ENCODE peak calls at places on chromosomes 11 and 22, in seven cellular contexts. One of them, this sample, is unnamed.

GRCh38 chr11:126547691-126548090 is 192.2 kb downstream of the ST3GAL4 start:
- DNase-seq in psoas muscle: no peak
- DNase-seq in hepatocyte: no peak
- DNase-seq in CD4-positive, alpha-beta T cell: no peak
- DNase-seq in MM.1S: no peak
- DNase-seq in Panc1: no peak
- DNase-seq in cardiac muscle cell: no peak
- DNase-seq in this sample: no peak

GRCh38 chr11:119789766-119790407 is 60.9 kb upstream of the NECTIN1 start:
- DNase-seq in psoas muscle: no peak
- DNase-seq in hepatocyte: no peak
- DNase-seq in CD4-positive, alpha-beta T cell: no peak
- DNase-seq in MM.1S: no peak
- DNase-seq in Panc1: no peak
- DNase-seq in cardiac muscle cell: no peak
- DNase-seq in this sample: no peak

GRCh38 chr11:29317669-29318068 is 699.2 kb downstream of the KCNA4 start:
- DNase-seq in psoas muscle: no peak
- DNase-seq in hepatocyte: no peak
- DNase-seq in CD4-positive, alpha-beta T cell: no peak
- DNase-seq in MM.1S: no peak
- DNase-seq in Panc1: no peak
- DNase-seq in cardiac muscle cell: no peak
- DNase-seq in this sample: no peak

GRCh38 chr11:44755553-44756505 is 29.1 kb downstream of the TSPAN18 start:
- DNase-seq in psoas muscle: no peak
- DNase-seq in hepatocyte: peak
- DNase-seq in CD4-positive, alpha-beta T cell: no peak
- DNase-seq in MM.1S: no peak
- DNase-seq in Panc1: no peak
- DNase-seq in cardiac muscle cell: no peak
- DNase-seq in this sample: no peak

GRCh38 chr22:30205281-30206115 is 41.1 kb downstream of the LIF start:
- DNase-seq in psoas muscle: peak
- DNase-seq in hepatocyte: peak
- DNase-seq in CD4-positive, alpha-beta T cell: no peak
- DNase-seq in MM.1S: no peak
- DNase-seq in Panc1: peak
- DNase-seq in cardiac muscle cell: no peak
- DNase-seq in this sample: peak

GRCh38 chr22:26134654-26135330 is 34.5 kb upstream of the SEZ6L start:
- DNase-seq in psoas muscle: no peak
- DNase-seq in hepatocyte: peak
- DNase-seq in CD4-positive, alpha-beta T cell: no peak
- DNase-seq in MM.1S: peak
- DNase-seq in Panc1: no peak
- DNase-seq in cardiac muscle cell: no peak
- DNase-seq in this sample: no peak

GRCh38 chr11:35056391-35057093 is 82.4 kb upstream of the CD44 start:
- DNase-seq in psoas muscle: no peak
- DNase-seq in hepatocyte: no peak
- DNase-seq in CD4-positive, alpha-beta T cell: no peak
- DNase-seq in MM.1S: no peak
- DNase-seq in Panc1: no peak
- DNase-seq in cardiac muscle cell: no peak
- DNase-seq in this sample: no peak

GRCh38 chr11:86606849-86607481 is 65.5 kb downstream of the ME3 start:
- DNase-seq in psoas muscle: no peak
- DNase-seq in hepatocyte: no peak
- DNase-seq in CD4-positive, alpha-beta T cell: no peak
- DNase-seq in MM.1S: no peak
- DNase-seq in Panc1: no peak
- DNase-seq in cardiac muscle cell: no peak
- DNase-seq in this sample: no peak

GRCh38 chr11:107691003-107691402 is 20.9 kb downstream of the SLN start:
- DNase-seq in psoas muscle: no peak
- DNase-seq in hepatocyte: no peak
- DNase-seq in CD4-positive, alpha-beta T cell: no peak
- DNase-seq in MM.1S: no peak
- DNase-seq in Panc1: no peak
- DNase-seq in cardiac muscle cell: no peak
- DNase-seq in this sample: no peak

GRCh38 chr11:73259406-73260126 is 12.6 kb upstream of the P2RY6 start:
- DNase-seq in psoas muscle: no peak
- DNase-seq in hepatocyte: no peak
- DNase-seq in CD4-positive, alpha-beta T cell: no peak
- DNase-seq in MM.1S: no peak
- DNase-seq in Panc1: no peak
- DNase-seq in cardiac muscle cell: no peak
- DNase-seq in this sample: no peak

GRCh38 chr11:59291228-59291627 is 67.5 kb upstream of the OR5AN1 start:
- DNase-seq in psoas muscle: no peak
- DNase-seq in hepatocyte: no peak
- DNase-seq in CD4-positive, alpha-beta T cell: no peak
- DNase-seq in MM.1S: no peak
- DNase-seq in Panc1: no peak
- DNase-seq in cardiac muscle cell: no peak
- DNase-seq in this sample: no peak

GRCh38 chr11:102452461-102453285 is at the start of gene TMEM123:
- DNase-seq in psoas muscle: peak
- DNase-seq in hepatocyte: peak
- DNase-seq in CD4-positive, alpha-beta T cell: peak
- DNase-seq in MM.1S: peak
- DNase-seq in Panc1: no peak
- DNase-seq in cardiac muscle cell: peak
- DNase-seq in this sample: peak

GRCh38 chr11:101759771-101760450 is 154.9 kb upstream of the CEP126 start:
- DNase-seq in psoas muscle: no peak
- DNase-seq in hepatocyte: no peak
- DNase-seq in CD4-positive, alpha-beta T cell: no peak
- DNase-seq in MM.1S: no peak
- DNase-seq in Panc1: no peak
- DNase-seq in cardiac muscle cell: peak
- DNase-seq in this sample: no peak

GRCh38 chr22:19800761-19801244 is 40.2 kb downstream of the TBX1 start:
- DNase-seq in psoas muscle: no peak
- DNase-seq in hepatocyte: no peak
- DNase-seq in CD4-positive, alpha-beta T cell: no peak
- DNase-seq in MM.1S: no peak
- DNase-seq in Panc1: no peak
- DNase-seq in cardiac muscle cell: peak
- DNase-seq in this sample: no peak

GRCh38 chr11:110785398-110785797 is 73.2 kb upstream of the ARHGAP20 start:
- DNase-seq in psoas muscle: no peak
- DNase-seq in hepatocyte: no peak
- DNase-seq in CD4-positive, alpha-beta T cell: no peak
- DNase-seq in MM.1S: no peak
- DNase-seq in Panc1: no peak
- DNase-seq in cardiac muscle cell: no peak
- DNase-seq in this sample: no peak

GRCh38 chr11:129372609-129373488 is 2.8 kb upstream of the BARX2 start:
- DNase-seq in psoas muscle: peak
- DNase-seq in hepatocyte: no peak
- DNase-seq in CD4-positive, alpha-beta T cell: no peak
- DNase-seq in MM.1S: no peak
- DNase-seq in Panc1: no peak
- DNase-seq in cardiac muscle cell: peak
- DNase-seq in this sample: no peak

GRCh38 chr11:114158886-114159285 is 99.4 kb downstream of the ZBTB16 start:
- DNase-seq in psoas muscle: peak
- DNase-seq in hepatocyte: no peak
- DNase-seq in CD4-positive, alpha-beta T cell: no peak
- DNase-seq in MM.1S: no peak
- DNase-seq in Panc1: no peak
- DNase-seq in cardiac muscle cell: no peak
- DNase-seq in this sample: no peak

GRCh38 chr11:68974421-68975194 is 6.2 kb downstream of the MRGPRD start:
- DNase-seq in psoas muscle: no peak
- DNase-seq in hepatocyte: peak
- DNase-seq in CD4-positive, alpha-beta T cell: no peak
- DNase-seq in MM.1S: peak
- DNase-seq in Panc1: no peak
- DNase-seq in cardiac muscle cell: no peak
- DNase-seq in this sample: no peak

GRCh38 chr22:19174106-19175025 is 4.2 kb downstream of the SLC25A1 start:
- DNase-seq in psoas muscle: peak
- DNase-seq in hepatocyte: peak
- DNase-seq in CD4-positive, alpha-beta T cell: no peak
- DNase-seq in MM.1S: no peak
- DNase-seq in Panc1: no peak
- DNase-seq in cardiac muscle cell: no peak
- DNase-seq in this sample: no peak

GRCh38 chr22:20486229-20486628 is 9.4 kb downstream of the KLHL22 start:
- DNase-seq in psoas muscle: no peak
- DNase-seq in hepatocyte: no peak
- DNase-seq in CD4-positive, alpha-beta T cell: no peak
- DNase-seq in MM.1S: no peak
- DNase-seq in Panc1: no peak
- DNase-seq in cardiac muscle cell: no peak
- DNase-seq in this sample: no peak

GRCh38 chr11:63614136-63614664 is at the start of gene PLAAT3:
- DNase-seq in psoas muscle: peak
- DNase-seq in hepatocyte: peak
- DNase-seq in CD4-positive, alpha-beta T cell: peak
- DNase-seq in MM.1S: peak
- DNase-seq in Panc1: no peak
- DNase-seq in cardiac muscle cell: peak
- DNase-seq in this sample: peak

DNA sequence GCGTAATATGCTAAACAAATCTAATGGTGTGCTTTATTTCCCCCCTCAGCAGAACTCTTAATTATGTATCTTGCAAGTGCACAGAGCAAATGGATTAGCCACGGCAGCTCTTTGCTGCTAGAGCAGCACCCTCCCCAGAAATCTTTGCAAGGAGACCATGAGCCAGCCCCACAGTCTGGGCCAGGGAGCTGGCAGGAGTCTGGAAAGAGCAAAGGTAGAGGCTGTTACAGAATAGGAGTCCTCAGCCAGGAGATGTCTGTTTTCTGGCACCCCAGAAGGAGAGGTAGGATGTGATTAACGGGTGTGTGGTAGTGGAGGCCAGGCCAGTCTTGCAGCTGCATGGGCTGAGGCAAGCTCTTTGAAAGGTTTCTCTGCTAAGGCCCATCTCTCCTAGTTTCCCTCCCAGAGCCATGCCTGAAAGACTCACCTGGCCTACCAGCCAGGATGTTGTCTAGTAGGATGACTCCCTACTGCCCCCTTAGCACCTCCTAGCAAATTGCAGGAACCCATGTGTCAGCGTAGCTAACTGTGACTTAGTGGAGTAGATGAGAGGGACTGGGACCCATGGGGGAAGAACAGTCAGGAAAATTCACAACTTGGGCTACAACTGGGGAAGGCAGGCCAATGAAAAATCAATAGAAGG is 557.2 kb downstream of the BUD13 start:
- DNase-seq in psoas muscle: no peak
- DNase-seq in hepatocyte: no peak
- DNase-seq in CD4-positive, alpha-beta T cell: no peak
- DNase-seq in MM.1S: no peak
- DNase-seq in Panc1: no peak
- DNase-seq in cardiac muscle cell: peak
- DNase-seq in this sample: no peak
- TF ChIP-seq CTCF in psoas muscle: no peak
- TF ChIP-seq CTCF in hepatocyte: no peak
- TF ChIP-seq CTCF in CD4-positive, alpha-beta T cell: no peak
- TF ChIP-seq CTCF in MM.1S: peak
- TF ChIP-seq CTCF in Panc1: no peak
- TF ChIP-seq CTCF in cardiac muscle cell: peak
- TF ChIP-seq CTCF in this sample: no peak

GRCh38 chr11:889686-890475 is 20.7 kb downstream of the CHID1 start:
- DNase-seq in psoas muscle: no peak
- DNase-seq in hepatocyte: no peak
- DNase-seq in CD4-positive, alpha-beta T cell: no peak
- DNase-seq in MM.1S: no peak
- DNase-seq in Panc1: no peak
- DNase-seq in cardiac muscle cell: no peak
- DNase-seq in this sample: no peak
- TF ChIP-seq CTCF in psoas muscle: no peak
- TF ChIP-seq CTCF in hepatocyte: no peak
- TF ChIP-seq CTCF in CD4-positive, alpha-beta T cell: no peak
- TF ChIP-seq CTCF in MM.1S: no peak
- TF ChIP-seq CTCF in Panc1: no peak
- TF ChIP-seq CTCF in cardiac muscle cell: no peak
- TF ChIP-seq CTCF in this sample: no peak

DNA sequence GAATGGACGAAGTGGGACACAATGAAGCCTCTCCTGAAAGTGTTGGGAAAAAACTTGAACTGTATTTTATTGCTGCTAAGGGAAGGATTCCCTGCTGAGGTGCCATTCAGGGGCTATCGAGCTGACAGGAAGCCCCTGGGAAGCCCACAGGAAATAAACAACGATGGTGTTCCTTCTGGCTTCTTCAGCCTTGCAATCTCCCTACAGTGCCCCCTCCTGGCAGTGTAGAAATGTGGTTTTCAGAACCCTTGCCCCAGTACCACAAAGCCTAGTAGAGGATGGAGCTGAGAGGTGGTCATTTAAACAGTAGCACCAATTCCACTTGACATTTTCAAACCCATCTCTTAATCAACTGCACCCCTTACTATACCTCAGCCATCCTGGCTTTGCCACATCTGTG is 676.7 kb upstream of the ARHGAP42 start:
- DNase-seq in psoas muscle: no peak
- DNase-seq in hepatocyte: no peak
- DNase-seq in CD4-positive, alpha-beta T cell: no peak
- DNase-seq in MM.1S: no peak
- DNase-seq in Panc1: no peak
- DNase-seq in cardiac muscle cell: no peak
- DNase-seq in this sample: no peak
- TF ChIP-seq CTCF in psoas muscle: no peak
- TF ChIP-seq CTCF in hepatocyte: no peak
- TF ChIP-seq CTCF in CD4-positive, alpha-beta T cell: no peak
- TF ChIP-seq CTCF in MM.1S: no peak
- TF ChIP-seq CTCF in Panc1: peak
- TF ChIP-seq CTCF in cardiac muscle cell: no peak
- TF ChIP-seq CTCF in this sample: no peak

GRCh38 chr11:120929090-120929489 is 94.8 kb upstream of the TBCEL start:
- DNase-seq in psoas muscle: no peak
- DNase-seq in hepatocyte: no peak
- DNase-seq in CD4-positive, alpha-beta T cell: no peak
- DNase-seq in MM.1S: no peak
- DNase-seq in Panc1: no peak
- DNase-seq in cardiac muscle cell: no peak
- DNase-seq in this sample: no peak

GRCh38 chr11:120931057-120931779 is 92.7 kb upstream of the TBCEL start:
- DNase-seq in psoas muscle: no peak
- DNase-seq in hepatocyte: no peak
- DNase-seq in CD4-positive, alpha-beta T cell: no peak
- DNase-seq in MM.1S: peak
- DNase-seq in Panc1: no peak
- DNase-seq in cardiac muscle cell: no peak
- DNase-seq in this sample: no peak

GRCh38 chr11:120925944-120926343 is 98.0 kb upstream of the TBCEL start:
- DNase-seq in psoas muscle: no peak
- DNase-seq in hepatocyte: no peak
- DNase-seq in CD4-positive, alpha-beta T cell: no peak
- DNase-seq in MM.1S: peak
- DNase-seq in Panc1: no peak
- DNase-seq in cardiac muscle cell: no peak
- DNase-seq in this sample: no peak

GRCh38 chr11:120929664-120930154 is 94.2 kb upstream of the TBCEL start:
- DNase-seq in psoas muscle: no peak
- DNase-seq in hepatocyte: peak
- DNase-seq in CD4-positive, alpha-beta T cell: no peak
- DNase-seq in MM.1S: peak
- DNase-seq in Panc1: peak
- DNase-seq in cardiac muscle cell: peak
- DNase-seq in this sample: no peak

GRCh38 chr11:120928506-120929062 is 95.3 kb upstream of the TBCEL start:
- DNase-seq in psoas muscle: no peak
- DNase-seq in hepatocyte: no peak
- DNase-seq in CD4-positive, alpha-beta T cell: no peak
- DNase-seq in MM.1S: no peak
- DNase-seq in Panc1: no peak
- DNase-seq in cardiac muscle cell: peak
- DNase-seq in this sample: no peak
- TF ChIP-seq CTCF in psoas muscle: no peak
- TF ChIP-seq CTCF in hepatocyte: no peak
- TF ChIP-seq CTCF in CD4-positive, alpha-beta T cell: no peak
- TF ChIP-seq CTCF in MM.1S: no peak
- TF ChIP-seq CTCF in Panc1: no peak
- TF ChIP-seq CTCF in cardiac muscle cell: no peak
- TF ChIP-seq CTCF in this sample: no peak

This sample was measured in omental fat pad.